ENCODE peak calls at places on chromosome 6, in four cellular contexts. L is GM23338, C is tibial artery, V is small intestine. Y is an unnamed sample. For H3K4me1, the result is how much of the 10 kb centered on the place peaks cover.

GRCh38 chr6:150267686-150268561 is 100.9 kb upstream of the IYD start:
- DNase-seq in L (peak), V (no peak), C (peak), Y (no peak)

GRCh38 chr6:168616807-168617756 is 176.1 kb downstream of the SMOC2 start:
- DNase-seq in C (no peak), V (peak), L (peak), Y (no peak)

GRCh38 chr6:144644776-144645175 is 359.6 kb downstream of the UTRN start:
- DNase-seq in V (no peak), C (no peak), L (peak), Y (no peak)

GRCh38 chr6:128841518-128841917 is 41.4 kb upstream of the LAMA2 start:
- DNase-seq in C (no peak), L (no peak), V (peak), Y (no peak)

GRCh38 chr6:31460361-31461025 is 37.5 kb upstream of the MICB start:
- DNase-seq in V (no peak), C (no peak), L (no peak), Y (no peak)

GRCh38 chr6:148306287-148306686 is 36.4 kb upstream of the SASH1 start:
- DNase-seq in C (no peak), L (no peak), V (no peak), Y (no peak)

GRCh38 chr6:37077459-37078296 is 72.2 kb downstream of the FGD2 start:
- DNase-seq in V (no peak), L (peak), C (peak), Y (no peak)

GRCh38 chr6:122726649-122727048 is 52.9 kb upstream of the FABP7 start:
- DNase-seq in C (no peak), V (peak), L (peak), Y (no peak)

GRCh38 chr6:28738396-28738765 is 185.4 kb downstream of the TRIM27 start:
- DNase-seq in V (no peak), C (no peak), L (peak), Y (no peak)

GRCh38 chr6:7974932-7975763 is 64.6 kb upstream of the TXNDC5 start:
- DNase-seq in V (peak), L (no peak), C (peak), Y (peak)

GRCh38 chr6:119034827-119035458 is 43.5 kb downstream of the FAM184A start:
- DNase-seq in C (no peak), L (peak), V (peak), Y (no peak)

GRCh38 chr6:163646133-163646532 is 231.6 kb downstream of the QKI start:
- DNase-seq in L (no peak), V (no peak), C (peak), Y (no peak)

GRCh38 chr6:137488736-137489409 is 5.3 kb downstream of the OLIG3 start:
- DNase-seq in C (no peak), L (peak), V (no peak), Y (no peak)

GRCh38 chr6:134626131-134626530 is 308.2 kb upstream of the SGK1 start:
- DNase-seq in L (no peak), C (no peak), V (no peak), Y (no peak)

GRCh38 chr6:155604991-155605390 is 149.4 kb upstream of the NOX3 start:
- DNase-seq in C (no peak), L (no peak), V (no peak), Y (no peak)

GRCh38 chr6:149699150-149699549 is 18.8 kb downstream of the LATS1 start:
- DNase-seq in C (no peak), L (no peak), V (no peak), Y (no peak)

GRCh38 chr6:31497595-31498476 is at the start of gene MICB:
- DNase-seq in L (peak), C (peak), V (peak), Y (no peak)

GRCh38 chr6:53321701-53322100 is 27.0 kb downstream of the ELOVL5 start:
- DNase-seq in V (no peak), L (no peak), C (no peak), Y (no peak)

GRCh38 chr6:3455490-3456394 is 1.1 kb downstream of the SLC22A23 start:
- DNase-seq in L (peak), C (peak), V (peak), Y (no peak)

GRCh38 chr6:156146891-156147290 is 630.3 kb upstream of the ARID1B start:
- DNase-seq in V (no peak), C (no peak), L (peak), Y (no peak)

GRCh38 chr6:116206231-116206903 is 47.5 kb downstream of the TSPYL4 start:
- DNase-seq in C (no peak), L (no peak), V (no peak), Y (no peak)

GRCh38 chr6:158018851-158019361 is 37.2 kb downstream of the SYNJ2 start:
- DNase-seq in V (no peak), L (no peak), C (peak), Y (no peak)

GRCh38 chr6:157207521-157208076 is 115.7 kb downstream of the TMEM242 start:
- DNase-seq in V (no peak), C (no peak), L (no peak), Y (no peak)

GRCh38 chr6:116596815-116597214 is 19.5 kb upstream of the RSPH4A start:
- DNase-seq in C (no peak), V (no peak), L (peak), Y (no peak)

GRCh38 chr6:72864236-72864635 is 242.4 kb downstream of the KCNQ5 start:
- DNase-seq in V (no peak), L (no peak), C (no peak), Y (no peak)

GRCh38 chr6:33822575-33823395 is 19.0 kb upstream of the MLN start:
- DNase-seq in L (peak), V (peak), C (no peak), Y (no peak)

GRCh38 chr6:71190809-71191208 is 97.8 kb upstream of the OGFRL1 start:
- DNase-seq in C (no peak), L (peak), V (no peak), Y (no peak)

GRCh38 chr6:28351087-28351486 is 1.3 kb downstream of the ZKSCAN3 start:
- DNase-seq in V (no peak), C (no peak), L (no peak), Y (no peak)

GRCh38 chr6:148146717-148147116 is 195.9 kb upstream of the SASH1 start:
- DNase-seq in V (no peak), L (peak), C (no peak), Y (no peak)

GRCh38 chr6:33622456-33623431 is 1.6 kb downstream of the ITPR3 start:
- DNase-seq in L (no peak), C (peak), V (peak), Y (no peak)

GRCh38 chr6:134936927-134937326 is 13.0 kb downstream of the ALDH8A1 start:
- DNase-seq in V (no peak), C (no peak), L (no peak), Y (no peak)

GRCh38 chr6:24900917-24901697 is 34.7 kb downstream of the RIPOR2 start:
- DNase-seq in L (no peak), C (no peak), V (no peak), Y (no peak)

GRCh38 chr6:24893342-24893850 is 42.4 kb downstream of the RIPOR2 start:
- DNase-seq in L (no peak), C (no peak), V (no peak), Y (no peak)

GRCh38 chr6:24899647-24900325 is 36.0 kb downstream of the RIPOR2 start:
- DNase-seq in V (no peak), C (no peak), L (no peak), Y (no peak)

GRCh38 chr6:24898607-24899133 is 37.1 kb downstream of the RIPOR2 start:
- DNase-seq in C (no peak), V (no peak), L (no peak), Y (no peak)

DNA sequence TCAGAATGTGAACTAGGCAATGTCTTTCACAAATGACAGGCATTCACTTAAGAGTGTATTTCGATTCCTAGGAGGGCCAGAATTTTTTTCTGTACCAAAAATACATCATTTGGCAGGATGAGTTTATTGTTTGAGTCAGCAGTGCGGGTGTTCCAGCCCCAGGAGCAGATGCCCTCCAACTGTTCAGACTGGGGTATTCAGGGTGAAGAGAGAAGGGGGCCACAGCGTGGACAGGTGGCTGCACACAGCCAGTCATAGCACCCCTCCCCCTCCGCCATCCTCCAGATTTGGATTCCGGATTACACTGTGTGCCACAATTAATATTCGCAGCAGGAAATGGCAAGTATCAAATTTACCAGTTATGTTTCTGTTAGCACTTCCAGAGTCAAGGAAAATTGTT is 38.6 kb downstream of the RIPOR2 start:
- DNase-seq in C (no peak), V (no peak), L (no peak), Y (no peak)
- H3K4me1 ChIP-seq in C (under half), V (under half), L (under half), Y (under half)

DNA sequence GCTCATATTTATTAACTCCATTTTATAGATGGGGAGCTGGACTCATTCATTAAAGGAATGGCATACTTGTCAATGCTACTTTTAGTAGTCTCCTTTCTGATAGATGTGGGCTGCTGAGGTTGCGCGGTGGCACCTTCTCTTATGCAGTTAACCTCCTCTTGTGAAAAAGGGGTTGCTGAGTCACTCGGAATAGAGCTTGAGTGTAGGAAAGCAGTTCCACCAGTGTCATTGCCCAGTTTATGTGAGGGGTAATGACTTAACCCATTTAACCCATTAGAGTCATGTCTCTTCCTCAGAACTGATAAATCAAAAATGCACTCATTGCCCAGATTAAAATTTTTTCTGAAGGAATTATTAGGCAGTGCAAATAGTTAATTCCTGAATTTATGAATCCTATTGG is 6.3 kb downstream of the MAPK14 start:
- DNase-seq in V (no peak), C (no peak), L (no peak), Y (no peak)
- H3K4me1 ChIP-seq in V (under half), C (half or more), L (under half), Y (under half)

GRCh38 chr6:44060622-44061374 is 66.5 kb downstream of the MRPL14 start:
- DNase-seq in L (no peak), C (no peak), V (no peak), Y (no peak)

GRCh38 chr6:44063561-44064059 is 63.6 kb downstream of the MRPL14 start:
- DNase-seq in C (no peak), V (no peak), L (no peak), Y (no peak)

GRCh38 chr6:44061375-44062104 is 65.7 kb downstream of the MRPL14 start:
- DNase-seq in C (no peak), L (no peak), V (no peak), Y (no peak)

GRCh38 chr6:44062771-44063560 is 64.3 kb downstream of the MRPL14 start:
- DNase-seq in V (no peak), C (no peak), L (peak), Y (no peak)

GRCh38 chr6:44062105-44062770 is 65.0 kb downstream of the MRPL14 start:
- DNase-seq in V (no peak), L (no peak), C (no peak), Y (no peak)
- H3K4me1 ChIP-seq in V (under half), L (under half), C (under half), Y (under half)

GRCh38 chr6:41708856-41709255 is 26.6 kb downstream of the TFEB start:
- DNase-seq in V (no peak), C (no peak), L (no peak), Y (no peak)
- H3K4me1 ChIP-seq in V (under half), C (half or more), L (under half), Y (under half)

GRCh38 chr6:124964084-124964763 is 2.0 kb downstream of the RNF217 start:
- DNase-seq in V (peak), C (no peak), L (no peak), Y (no peak)
- H3K4me1 ChIP-seq in V (under half), C (half or more), L (under half), Y (under half)

GRCh38 chr6:14786455-14786854 is 459.4 kb upstream of the JARID2 start:
- DNase-seq in L (no peak), V (no peak), C (no peak), Y (no peak)

GRCh38 chr6:14784596-14785360 is 461.1 kb upstream of the JARID2 start:
- DNase-seq in V (no peak), L (peak), C (no peak), Y (no peak)

GRCh38 chr6:14787274-14787673 is 458.6 kb upstream of the JARID2 start:
- DNase-seq in V (no peak), L (no peak), C (no peak), Y (no peak)

GRCh38 chr6:14786008-14786407 is 459.9 kb upstream of the JARID2 start:
- DNase-seq in C (no peak), L (no peak), V (no peak), Y (no peak)

DNA sequence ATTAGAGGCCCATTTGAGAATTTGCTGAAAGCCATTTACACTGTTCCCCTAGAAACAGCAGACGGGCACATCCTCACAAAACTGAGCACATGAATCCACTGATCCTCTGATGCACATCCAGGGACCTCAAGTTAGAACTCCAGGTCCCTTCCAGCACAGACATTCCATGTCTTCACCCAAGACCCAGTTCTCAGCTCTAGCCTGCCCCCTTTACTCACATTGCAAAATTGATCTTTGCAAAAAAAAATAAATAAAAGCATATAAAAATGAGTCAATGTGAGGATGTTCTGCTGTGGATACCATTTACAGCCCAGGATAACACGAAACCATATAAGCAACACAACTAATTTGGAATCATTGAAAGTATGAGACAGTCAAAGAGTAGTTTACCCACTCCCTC is 458.2 kb upstream of the JARID2 start:
- DNase-seq in C (no peak), L (no peak), V (no peak), Y (no peak)
- H3K4me1 ChIP-seq in C (under half), L (under half), V (under half), Y (under half)

DNA sequence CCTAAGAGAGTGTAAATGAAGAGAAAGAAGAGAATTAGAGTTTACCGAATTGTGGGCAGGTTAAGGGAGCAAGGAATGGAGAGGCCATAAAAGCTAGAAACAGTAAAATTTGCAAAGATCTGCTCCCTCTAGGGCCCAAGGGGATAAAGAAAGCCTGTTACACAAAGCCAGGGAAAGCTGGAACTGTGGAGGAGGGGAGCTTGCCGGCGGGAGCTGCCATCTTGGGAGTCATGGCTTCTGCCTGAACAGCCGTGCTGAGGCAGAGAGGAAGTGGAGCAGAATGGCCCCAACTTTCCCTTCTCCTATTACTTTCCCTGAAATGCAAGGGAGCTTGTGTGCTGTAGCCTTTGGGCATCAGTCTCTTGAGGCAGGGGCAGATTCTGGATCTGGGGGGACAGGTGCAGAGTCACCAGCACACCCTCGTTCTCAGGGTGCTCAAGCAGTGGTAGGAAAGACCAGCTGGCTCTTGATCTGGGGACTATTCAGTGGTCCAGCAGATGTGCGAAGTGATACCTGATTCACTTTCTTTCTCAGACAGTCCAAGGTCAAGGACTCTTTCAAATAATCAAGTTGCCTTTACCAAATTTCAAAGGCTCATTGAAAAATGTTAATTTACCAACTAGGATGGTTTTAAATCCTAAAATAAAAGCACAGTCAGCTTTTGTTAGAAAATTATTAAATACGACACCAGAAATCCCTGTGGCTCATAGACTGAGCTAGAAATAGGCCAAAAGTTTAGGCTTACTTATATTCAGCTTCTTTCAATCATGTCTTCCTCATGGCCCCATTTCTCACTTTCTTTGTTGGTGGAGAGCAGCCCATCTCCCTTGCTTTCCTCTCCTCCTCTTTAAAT is 25.7 kb downstream of the LAMA4 start:
- DNase-seq in C (no peak), V (no peak), L (no peak), Y (no peak)
- H3K4me1 ChIP-seq in C (half or more), V (under half), L (under half), Y (under half)

GRCh38 chr6:159075506-159076100 is 30.8 kb upstream of the TAGAP start:
- DNase-seq in C (no peak), L (peak), V (no peak), Y (no peak)
- H3K4me1 ChIP-seq in C (under half), L (under half), V (under half), Y (under half)

DNA sequence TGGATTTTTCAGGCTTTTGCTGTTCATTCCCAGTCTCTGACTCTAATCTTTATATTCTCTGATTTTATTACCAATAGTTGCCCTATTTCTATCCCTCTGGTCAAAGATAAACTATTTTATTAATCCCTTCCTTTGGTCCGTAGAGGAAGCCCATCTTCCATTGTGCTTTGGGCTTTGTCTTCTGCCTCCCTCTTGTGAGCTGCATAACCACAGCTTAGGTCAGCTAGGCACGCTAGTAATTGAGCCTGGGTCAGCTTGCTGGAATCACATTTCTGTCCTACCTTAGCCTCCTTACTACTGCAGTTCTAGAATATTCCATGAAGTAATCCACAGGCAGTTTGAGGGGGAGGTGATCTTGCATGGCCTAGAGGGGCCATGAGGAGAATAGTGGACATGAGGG is 49.4 kb downstream of the TRMT11 start:
- DNase-seq in C (no peak), V (no peak), L (no peak), Y (no peak)
- H3K4me1 ChIP-seq in C (under half), V (under half), L (under half), Y (under half)

GRCh38 chr6:16679050-16679449 is 82.2 kb downstream of the ATXN1 start:
- DNase-seq in L (no peak), C (no peak), V (no peak), Y (no peak)
- H3K4me1 ChIP-seq in L (under half), C (half or more), V (under half), Y (half or more)